ENCODE peak calls at places on chromosomes 3 and 15, in six cellular contexts. One of them, this sample, is unnamed.

GRCh38 chr15:45021331-45021730 is 1.7 kb upstream of the SORD start:
- DNase-seq in fibroblast of lung: peak; percentile 15
- DNase-seq in T-helper 1 cell: no peak
- DNase-seq in GM23248: peak; percentile 25
- DNase-seq in hepatocyte: no peak
- DNase-seq in activated CD8-positive, alpha-beta T cell treated with anti-CD3 and anti-CD28 coated beads for 36 hours: no peak
- DNase-seq in this sample: no peak

GRCh38 chr15:86624261-86625036 is 544.8 kb downstream of the AGBL1 start:
- DNase-seq in GM23248: peak; percentile 82
- DNase-seq in activated CD8-positive, alpha-beta T cell treated with anti-CD3 and anti-CD28 coated beads for 36 hours: peak; percentile 92
- DNase-seq in hepatocyte: peak; percentile 86
- DNase-seq in T-helper 1 cell: peak; percentile 73
- DNase-seq in fibroblast of lung: peak; percentile 94
- DNase-seq in this sample: peak; percentile 93

GRCh38 chr3:14133188-14133800 is 8.4 kb downstream of the TMEM43 start:
- DNase-seq in hepatocyte: no peak
- DNase-seq in GM23248: no peak
- DNase-seq in T-helper 1 cell: no peak
- DNase-seq in activated CD8-positive, alpha-beta T cell treated with anti-CD3 and anti-CD28 coated beads for 36 hours: no peak
- DNase-seq in fibroblast of lung: no peak
- DNase-seq in this sample: no peak

GRCh38 chr15:39495871-39496459 is 84.9 kb upstream of the THBS1 start:
- DNase-seq in GM23248: peak; percentile 49
- DNase-seq in activated CD8-positive, alpha-beta T cell treated with anti-CD3 and anti-CD28 coated beads for 36 hours: no peak
- DNase-seq in hepatocyte: no peak
- DNase-seq in T-helper 1 cell: no peak
- DNase-seq in fibroblast of lung: peak; percentile 68
- DNase-seq in this sample: no peak

GRCh38 chr3:31039145-31039544 is 144.7 kb upstream of the GADL1 start:
- DNase-seq in activated CD8-positive, alpha-beta T cell treated with anti-CD3 and anti-CD28 coated beads for 36 hours: no peak
- DNase-seq in fibroblast of lung: peak; percentile 19
- DNase-seq in T-helper 1 cell: no peak
- DNase-seq in hepatocyte: no peak
- DNase-seq in GM23248: peak; percentile 7
- DNase-seq in this sample: no peak

GRCh38 chr3:13135251-13135810 is 62.1 kb upstream of the IQSEC1 start:
- DNase-seq in T-helper 1 cell: no peak
- DNase-seq in hepatocyte: no peak
- DNase-seq in GM23248: no peak
- DNase-seq in activated CD8-positive, alpha-beta T cell treated with anti-CD3 and anti-CD28 coated beads for 36 hours: no peak
- DNase-seq in fibroblast of lung: no peak
- DNase-seq in this sample: no peak

GRCh38 chr15:73029003-73029527 is 23.2 kb upstream of the NEO1 start:
- DNase-seq in fibroblast of lung: peak; percentile 39
- DNase-seq in GM23248: peak; percentile 13
- DNase-seq in T-helper 1 cell: no peak
- DNase-seq in activated CD8-positive, alpha-beta T cell treated with anti-CD3 and anti-CD28 coated beads for 36 hours: no peak
- DNase-seq in hepatocyte: no peak
- DNase-seq in this sample: no peak

GRCh38 chr15:85414495-85414894 is 34.1 kb downstream of the AKAP13 start:
- DNase-seq in GM23248: peak; percentile 28
- DNase-seq in T-helper 1 cell: peak; percentile 20
- DNase-seq in activated CD8-positive, alpha-beta T cell treated with anti-CD3 and anti-CD28 coated beads for 36 hours: no peak
- DNase-seq in fibroblast of lung: no peak
- DNase-seq in hepatocyte: no peak
- DNase-seq in this sample: peak; percentile 36

GRCh38 chr15:70378126-70379031 is 280.7 kb upstream of the TLE3 start:
- DNase-seq in GM23248: peak; percentile 18
- DNase-seq in activated CD8-positive, alpha-beta T cell treated with anti-CD3 and anti-CD28 coated beads for 36 hours: no peak
- DNase-seq in T-helper 1 cell: no peak
- DNase-seq in fibroblast of lung: no peak
- DNase-seq in hepatocyte: no peak
- DNase-seq in this sample: no peak

GRCh38 chr3:119598410-119599098 is 869 bp downstream of the PLA1A start:
- DNase-seq in T-helper 1 cell: no peak
- DNase-seq in hepatocyte: no peak
- DNase-seq in activated CD8-positive, alpha-beta T cell treated with anti-CD3 and anti-CD28 coated beads for 36 hours: no peak
- DNase-seq in fibroblast of lung: no peak
- DNase-seq in GM23248: no peak
- DNase-seq in this sample: no peak

GRCh38 chr3:105353485-105354161 is 13.1 kb upstream of the ALCAM start:
- DNase-seq in hepatocyte: peak; percentile 43
- DNase-seq in fibroblast of lung: peak; percentile 73
- DNase-seq in GM23248: no peak
- DNase-seq in activated CD8-positive, alpha-beta T cell treated with anti-CD3 and anti-CD28 coated beads for 36 hours: no peak
- DNase-seq in T-helper 1 cell: no peak
- DNase-seq in this sample: no peak

GRCh38 chr3:71232175-71232679 is 351.3 kb downstream of the FOXP1 start:
- DNase-seq in activated CD8-positive, alpha-beta T cell treated with anti-CD3 and anti-CD28 coated beads for 36 hours: no peak
- DNase-seq in hepatocyte: no peak
- DNase-seq in GM23248: no peak
- DNase-seq in T-helper 1 cell: no peak
- DNase-seq in fibroblast of lung: no peak
- DNase-seq in this sample: no peak

GRCh38 chr3:14915636-14916222 is 31.7 kb upstream of the NR2C2 start:
- DNase-seq in hepatocyte: no peak
- DNase-seq in GM23248: peak; percentile 11
- DNase-seq in fibroblast of lung: no peak
- DNase-seq in activated CD8-positive, alpha-beta T cell treated with anti-CD3 and anti-CD28 coated beads for 36 hours: peak; percentile 36
- DNase-seq in T-helper 1 cell: peak; percentile 12
- DNase-seq in this sample: peak; percentile 5

GRCh38 chr15:57916695-57917094 is 148.8 kb downstream of the ALDH1A2 start:
- DNase-seq in GM23248: no peak
- DNase-seq in fibroblast of lung: no peak
- DNase-seq in activated CD8-positive, alpha-beta T cell treated with anti-CD3 and anti-CD28 coated beads for 36 hours: no peak
- DNase-seq in hepatocyte: no peak
- DNase-seq in T-helper 1 cell: no peak
- DNase-seq in this sample: no peak

GRCh38 chr3:13776253-13777050 is 103.4 kb downstream of the WNT7A start:
- DNase-seq in activated CD8-positive, alpha-beta T cell treated with anti-CD3 and anti-CD28 coated beads for 36 hours: no peak
- DNase-seq in hepatocyte: no peak
- DNase-seq in T-helper 1 cell: no peak
- DNase-seq in fibroblast of lung: no peak
- DNase-seq in GM23248: no peak
- DNase-seq in this sample: no peak

GRCh38 chr3:72769758-72770540 is 78.3 kb downstream of the SHQ1 start:
- DNase-seq in GM23248: no peak
- DNase-seq in fibroblast of lung: no peak
- DNase-seq in T-helper 1 cell: no peak
- DNase-seq in activated CD8-positive, alpha-beta T cell treated with anti-CD3 and anti-CD28 coated beads for 36 hours: no peak
- DNase-seq in hepatocyte: no peak
- DNase-seq in this sample: no peak

GRCh38 chr15:101008158-101009139 is 89.3 kb downstream of the LRRK1 start:
- DNase-seq in fibroblast of lung: peak; percentile 79
- DNase-seq in T-helper 1 cell: peak; percentile 80
- DNase-seq in hepatocyte: peak; percentile 92
- DNase-seq in GM23248: peak; percentile 84
- DNase-seq in activated CD8-positive, alpha-beta T cell treated with anti-CD3 and anti-CD28 coated beads for 36 hours: peak; percentile 91
- DNase-seq in this sample: peak; percentile 61

GRCh38 chr3:100913870-100914654 is 79.2 kb downstream of the ABI3BP start:
- DNase-seq in GM23248: peak; percentile 55
- DNase-seq in activated CD8-positive, alpha-beta T cell treated with anti-CD3 and anti-CD28 coated beads for 36 hours: no peak
- DNase-seq in T-helper 1 cell: no peak
- DNase-seq in fibroblast of lung: peak; percentile 73
- DNase-seq in hepatocyte: peak; percentile 17
- DNase-seq in this sample: no peak

GRCh38 chr15:86021281-86022264 is 58.1 kb upstream of the AGBL1 start:
- DNase-seq in T-helper 1 cell: no peak
- DNase-seq in activated CD8-positive, alpha-beta T cell treated with anti-CD3 and anti-CD28 coated beads for 36 hours: no peak
- DNase-seq in hepatocyte: peak; percentile 40
- DNase-seq in fibroblast of lung: peak; percentile 68
- DNase-seq in GM23248: peak; percentile 1
- DNase-seq in this sample: no peak

GRCh38 chr3:159818399-159818798 is 170.2 kb upstream of the IL12A start:
- DNase-seq in T-helper 1 cell: no peak
- DNase-seq in activated CD8-positive, alpha-beta T cell treated with anti-CD3 and anti-CD28 coated beads for 36 hours: no peak
- DNase-seq in hepatocyte: no peak
- DNase-seq in GM23248: no peak
- DNase-seq in fibroblast of lung: no peak
- DNase-seq in this sample: no peak

GRCh38 chr3:39383913-39384664 is 919 bp downstream of the SLC25A38 start:
- DNase-seq in GM23248: peak; percentile 98
- DNase-seq in fibroblast of lung: peak; percentile 92
- DNase-seq in activated CD8-positive, alpha-beta T cell treated with anti-CD3 and anti-CD28 coated beads for 36 hours: peak; percentile 97
- DNase-seq in T-helper 1 cell: peak; percentile 95
- DNase-seq in hepatocyte: peak; percentile 99
- DNase-seq in this sample: peak; percentile 87

GRCh38 chr3:138776961-138777360 is 57.8 kb downstream of the PIK3CB start:
- DNase-seq in T-helper 1 cell: no peak
- DNase-seq in fibroblast of lung: no peak
- DNase-seq in hepatocyte: no peak
- DNase-seq in GM23248: no peak
- DNase-seq in activated CD8-positive, alpha-beta T cell treated with anti-CD3 and anti-CD28 coated beads for 36 hours: no peak
- DNase-seq in this sample: no peak

GRCh38 chr15:83733206-83733605 is 79.3 kb downstream of the ADAMTSL3 start:
- DNase-seq in fibroblast of lung: peak; percentile 93
- DNase-seq in GM23248: peak; percentile 46
- DNase-seq in hepatocyte: no peak
- DNase-seq in activated CD8-positive, alpha-beta T cell treated with anti-CD3 and anti-CD28 coated beads for 36 hours: no peak
- DNase-seq in T-helper 1 cell: no peak
- DNase-seq in this sample: no peak

GRCh38 chr15:81752149-81752942 is 293.5 kb downstream of the MEX3B start:
- DNase-seq in GM23248: peak; percentile 27
- DNase-seq in fibroblast of lung: peak; percentile 3
- DNase-seq in activated CD8-positive, alpha-beta T cell treated with anti-CD3 and anti-CD28 coated beads for 36 hours: no peak
- DNase-seq in T-helper 1 cell: no peak
- DNase-seq in hepatocyte: peak; percentile 74
- DNase-seq in this sample: no peak

GRCh38 chr3:141542989-141543388 is 56.2 kb downstream of the RASA2 start:
- DNase-seq in fibroblast of lung: no peak
- DNase-seq in activated CD8-positive, alpha-beta T cell treated with anti-CD3 and anti-CD28 coated beads for 36 hours: no peak
- DNase-seq in hepatocyte: no peak
- DNase-seq in GM23248: no peak
- DNase-seq in T-helper 1 cell: no peak
- DNase-seq in this sample: no peak

GRCh38 chr3:115836944-115837343 is 213.6 kb downstream of the GAP43 start:
- DNase-seq in T-helper 1 cell: no peak
- DNase-seq in GM23248: peak; percentile 70
- DNase-seq in activated CD8-positive, alpha-beta T cell treated with anti-CD3 and anti-CD28 coated beads for 36 hours: no peak
- DNase-seq in fibroblast of lung: peak; percentile 19
- DNase-seq in hepatocyte: no peak
- DNase-seq in this sample: peak; percentile 1

GRCh38 chr3:181623924-181624694 is 87.6 kb upstream of the SOX2 start:
- DNase-seq in T-helper 1 cell: no peak
- DNase-seq in GM23248: peak; percentile 20
- DNase-seq in fibroblast of lung: peak; percentile 73
- DNase-seq in hepatocyte: peak; percentile 22
- DNase-seq in activated CD8-positive, alpha-beta T cell treated with anti-CD3 and anti-CD28 coated beads for 36 hours: no peak
- DNase-seq in this sample: no peak

GRCh38 chr3:166123088-166123487 is 285.9 kb upstream of the BCHE start:
- DNase-seq in GM23248: no peak
- DNase-seq in fibroblast of lung: peak; percentile 1
- DNase-seq in activated CD8-positive, alpha-beta T cell treated with anti-CD3 and anti-CD28 coated beads for 36 hours: no peak
- DNase-seq in hepatocyte: no peak
- DNase-seq in T-helper 1 cell: no peak
- DNase-seq in this sample: no peak

GRCh38 chr3:99483841-99484240 is 154.6 kb upstream of the COL8A1 start:
- DNase-seq in fibroblast of lung: no peak
- DNase-seq in T-helper 1 cell: no peak
- DNase-seq in GM23248: no peak
- DNase-seq in hepatocyte: no peak
- DNase-seq in activated CD8-positive, alpha-beta T cell treated with anti-CD3 and anti-CD28 coated beads for 36 hours: no peak
- DNase-seq in this sample: no peak

GRCh38 chr3:24598691-24599090 is 104.0 kb upstream of the THRB start:
- DNase-seq in hepatocyte: peak; percentile 64
- DNase-seq in T-helper 1 cell: no peak
- DNase-seq in GM23248: peak; percentile 64
- DNase-seq in fibroblast of lung: peak; percentile 49
- DNase-seq in activated CD8-positive, alpha-beta T cell treated with anti-CD3 and anti-CD28 coated beads for 36 hours: no peak
- DNase-seq in this sample: peak; percentile 7

GRCh38 chr3:132180337-132180791 is 136.8 kb upstream of the ACP3 start:
- DNase-seq in GM23248: peak; percentile 78
- DNase-seq in fibroblast of lung: peak; percentile 47
- DNase-seq in activated CD8-positive, alpha-beta T cell treated with anti-CD3 and anti-CD28 coated beads for 36 hours: no peak
- DNase-seq in T-helper 1 cell: peak; percentile 12
- DNase-seq in hepatocyte: peak; percentile 75
- DNase-seq in this sample: peak; percentile 60

GRCh38 chr3:195178124-195178910 is 92.6 kb downstream of the XXYLT1 start:
- DNase-seq in fibroblast of lung: no peak
- DNase-seq in T-helper 1 cell: no peak
- DNase-seq in activated CD8-positive, alpha-beta T cell treated with anti-CD3 and anti-CD28 coated beads for 36 hours: no peak
- DNase-seq in GM23248: no peak
- DNase-seq in hepatocyte: no peak
- DNase-seq in this sample: no peak

GRCh38 chr15:73982251-73982962 is 9.7 kb downstream of the STOML1 start:
- DNase-seq in hepatocyte: peak; percentile 82
- DNase-seq in GM23248: peak; percentile 96
- DNase-seq in activated CD8-positive, alpha-beta T cell treated with anti-CD3 and anti-CD28 coated beads for 36 hours: peak; percentile 70
- DNase-seq in T-helper 1 cell: peak; percentile 32
- DNase-seq in fibroblast of lung: peak; percentile 96
- DNase-seq in this sample: no peak

GRCh38 chr3:120496278-120496975 is 45.6 kb upstream of the FSTL1 start:
- DNase-seq in fibroblast of lung: peak; percentile 88
- DNase-seq in GM23248: peak; percentile 93
- DNase-seq in T-helper 1 cell: no peak
- DNase-seq in activated CD8-positive, alpha-beta T cell treated with anti-CD3 and anti-CD28 coated beads for 36 hours: no peak
- DNase-seq in hepatocyte: no peak
- DNase-seq in this sample: no peak

GRCh38 chr15:68211656-68212320 is 6.7 kb upstream of the CALML4 start:
- DNase-seq in activated CD8-positive, alpha-beta T cell treated with anti-CD3 and anti-CD28 coated beads for 36 hours: no peak
- DNase-seq in T-helper 1 cell: no peak
- DNase-seq in fibroblast of lung: no peak
- DNase-seq in GM23248: no peak
- DNase-seq in hepatocyte: no peak
- DNase-seq in this sample: no peak

GRCh38 chr15:59299919-59300617 is 72.6 kb downstream of the MYO1E start:
- DNase-seq in activated CD8-positive, alpha-beta T cell treated with anti-CD3 and anti-CD28 coated beads for 36 hours: peak; percentile 90
- DNase-seq in fibroblast of lung: peak; percentile 98
- DNase-seq in hepatocyte: peak; percentile 46
- DNase-seq in T-helper 1 cell: peak; percentile 90
- DNase-seq in GM23248: peak; percentile 98
- DNase-seq in this sample: peak; percentile 93